ENCODE peak calls at places on chromosomes 4 and X, in seven cellular contexts. L is lower leg skin; W is ELF-1; U is CD8-positive, alpha-beta memory T cell; Y is GM20000; N is NCI-H1092; F is pons. S is an unnamed sample.

GRCh38 chrX:52574416-52575275 is 57.8 kb upstream of the XAGE1B start:
- DNase-seq in L (no peak), W (peak), U (peak), Y (peak), N (peak), F (peak), S (no peak)

GRCh38 chr4:123418486-123418931 is 21.9 kb downstream of the SPRY1 start:
- DNase-seq in L (no peak), W (peak), U (no peak), Y (no peak), N (peak), F (no peak), S (peak)

GRCh38 chr4:136476773-136477172 is 1055.5 kb downstream of the PCDH18 start:
- DNase-seq in L (no peak), W (no peak), U (no peak), Y (no peak), N (no peak), F (no peak), S (no peak)

GRCh38 chrX:70613295-70613694 is 168.7 kb downstream of the DLG3 start:
- DNase-seq in L (no peak), W (peak), U (no peak), Y (no peak), N (no peak), F (no peak), S (no peak)

GRCh38 chrX:96382018-96382417 is 302.6 kb upstream of the DIAPH2 start:
- DNase-seq in L (no peak), W (no peak), U (no peak), Y (no peak), N (no peak), F (no peak), S (no peak)

GRCh38 chrX:72245461-72246089 is 6.7 kb upstream of the ERCC6L start:
- DNase-seq in L (no peak), W (peak), U (no peak), Y (peak), N (peak), F (peak), S (peak)

GRCh38 chr4:70818173-70818856 is 21.4 kb downstream of the GRSF1 start:
- DNase-seq in L (no peak), W (no peak), U (no peak), Y (peak), N (no peak), F (no peak), S (no peak)

GRCh38 chr4:153651041-153651960 is 32.8 kb upstream of the TLR2 start:
- DNase-seq in L (no peak), W (no peak), U (peak), Y (no peak), N (no peak), F (peak), S (peak)

GRCh38 chr4:63580796-63581475 is 828.3 kb downstream of the TECRL start:
- DNase-seq in L (no peak), W (no peak), U (no peak), Y (no peak), N (no peak), F (no peak), S (no peak)

GRCh38 chr4:7679431-7679830 is 244.7 kb upstream of the PSAPL1 start:
- DNase-seq in L (no peak), W (no peak), U (no peak), Y (no peak), N (no peak), F (no peak), S (no peak)

GRCh38 chr4:973431-974397 is at the start of gene DGKQ:
- DNase-seq in L (peak), W (no peak), U (peak), Y (peak), N (peak), F (peak), S (peak)

S was measured in NK-92 treated with Interleukin-12 subunit alpha and Interleukin-12 subunit beta, amount 100 ng/mL, for 24 hours.